ENCODE peak calls at places on chromosomes 5 and 9, in five cellular contexts. L is cardiac muscle cell, E is mammary epithelial cell, A is AG10803, W is foreskin fibroblast. Z is an unnamed sample.

GRCh38 chr9:93390953-93391515 is 60.5 kb upstream of the FAM120A start:
- DNase-seq in L (no peak), E (no peak), A (no peak), W (no peak), Z (no peak)

GRCh38 chr5:167096816-167097215 is 1194.6 kb upstream of the WWC1 start:
- DNase-seq in L (no peak), E (no peak), A (no peak), W (no peak), Z (no peak)

GRCh38 chr5:172870261-172870806 is 36.3 kb downstream of the ERGIC1 start:
- DNase-seq in L (no peak), E (peak), A (peak), W (peak), Z (peak)

GRCh38 chr5:73030995-73031394 is 75.2 kb downstream of the FCHO2 start:
- DNase-seq in L (peak), E (peak), A (peak), W (peak), Z (peak)

GRCh38 chr5:164809831-164810230 is 1304.4 kb downstream of the MAT2B start:
- DNase-seq in L (no peak), E (no peak), A (no peak), W (no peak), Z (no peak)

GRCh38 chr9:93007529-93008058 is 50.9 kb upstream of the SUSD3 start:
- DNase-seq in L (no peak), E (no peak), A (no peak), W (no peak), Z (no peak)

GRCh38 chr5:94432499-94432898 is 185.9 kb downstream of the KIAA0825 start:
- DNase-seq in L (no peak), E (no peak), A (peak), W (peak), Z (peak)

GRCh38 chr9:123722378-123722777 is 207.5 kb downstream of the DENND1A start:
- DNase-seq in L (no peak), E (no peak), A (no peak), W (no peak), Z (no peak)

GRCh38 chr9:99445377-99445891 is 223.4 kb downstream of the SEC61B start:
- DNase-seq in L (peak), E (peak), A (peak), W (peak), Z (peak)

GRCh38 chr9:100486479-100487176 is 13.7 kb downstream of the TMEFF1 start:
- DNase-seq in L (no peak), E (no peak), A (no peak), W (no peak), Z (no peak)

GRCh38 chr5:176507911-176508310 is 29.3 kb downstream of the RNF44 start:
- DNase-seq in L (no peak), E (no peak), A (no peak), W (no peak), Z (no peak)

GRCh38 chr5:132388244-132389050 is 18.9 kb downstream of the SLC22A5 start:
- DNase-seq in L (no peak), E (no peak), A (peak), W (peak), Z (peak)

GRCh38 chr9:76868897-76869296 is 37.0 kb downstream of the PRUNE2 start:
- DNase-seq in L (no peak), E (peak), A (peak), W (peak), Z (no peak)

GRCh38 chr5:15929616-15930303 is 249.8 kb downstream of the MARCHF11 start:
- DNase-seq in L (peak), E (no peak), A (peak), W (peak), Z (peak)

GRCh38 chr5:152838241-152838786 is 433.2 kb upstream of the NMUR2 start:
- DNase-seq in L (peak), E (no peak), A (no peak), W (no peak), Z (no peak)

GRCh38 chr5:88883566-88884434 is 816 bp upstream of the MEF2C start:
- DNase-seq in L (peak), E (peak), A (peak), W (peak), Z (peak)

GRCh38 chr5:96259211-96259772 is 173.8 kb downstream of the PCSK1 start:
- DNase-seq in L (no peak), E (peak), A (peak), W (peak), Z (peak)

GRCh38 chr5:103801681-103802080 is 239.1 kb upstream of the NUDT12 start:
- DNase-seq in L (no peak), E (no peak), A (no peak), W (no peak), Z (no peak)

GRCh38 chr9:3023449-3023848 is 179.6 kb upstream of the PUM3 start:
- DNase-seq in L (no peak), E (peak), A (no peak), W (no peak), Z (no peak)

GRCh38 chr5:5140051-5141010 is at the start of gene ADAMTS16:
- DNase-seq in L (peak), E (no peak), A (no peak), W (peak), Z (no peak)

GRCh38 chr5:84118551-84118950 is 266.1 kb downstream of the EDIL3 start:
- DNase-seq in L (no peak), E (no peak), A (no peak), W (no peak), Z (no peak)

GRCh38 chr9:131233556-131233955 is 42.8 kb downstream of the FAM78A start:
- DNase-seq in L (no peak), E (no peak), A (no peak), W (no peak), Z (no peak)

GRCh38 chr5:10667431-10668057 is 93.5 kb downstream of the DAP start:
- DNase-seq in L (no peak), E (no peak), A (no peak), W (no peak), Z (no peak)

GRCh38 chr9:98545041-98545440 is 163.7 kb downstream of the GABBR2 start:
- DNase-seq in L (no peak), E (no peak), A (no peak), W (no peak), Z (no peak)

GRCh38 chr5:41414598-41414997 is 95.8 kb downstream of the PLCXD3 start:
- DNase-seq in L (no peak), E (peak), A (peak), W (peak), Z (peak)

GRCh38 chr9:105994970-105995369 is 300.6 kb downstream of the TMEM38B start:
- DNase-seq in L (no peak), E (peak), A (peak), W (no peak), Z (no peak)

GRCh38 chr5:56142620-56143431 is 90.3 kb downstream of the ANKRD55 start:
- DNase-seq in L (no peak), E (peak), A (no peak), W (no peak), Z (no peak)

GRCh38 chr9:113548221-113549041 is 84.9 kb downstream of the RGS3 start:
- DNase-seq in L (peak), E (peak), A (peak), W (peak), Z (peak)

GRCh38 chr5:123429221-123429954 is 6.2 kb upstream of the CEP120 start:
- DNase-seq in L (no peak), E (no peak), A (no peak), W (peak), Z (peak)
- H3K4me3 ChIP-seq in L (no peak), E (no peak), A (no peak), W (no peak), Z (no peak)

DNA sequence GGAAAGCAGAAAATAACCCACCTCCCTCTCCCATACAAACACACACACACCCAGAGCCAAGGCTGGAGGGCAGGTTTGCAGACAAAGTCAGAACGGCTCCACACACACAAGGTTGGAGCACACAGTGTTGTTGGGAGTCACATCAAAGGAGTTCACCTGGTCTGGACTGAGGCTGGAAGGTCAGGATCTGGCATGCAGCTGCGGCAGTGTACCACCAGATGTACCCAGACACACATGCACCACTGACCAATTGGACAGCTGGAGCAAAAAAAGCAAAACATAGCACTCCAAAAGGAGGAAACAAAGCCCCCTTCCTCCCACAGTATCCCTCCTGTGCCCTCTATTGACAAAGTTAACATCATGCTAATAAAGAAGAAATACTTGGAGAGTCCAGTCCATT is 94.6 kb upstream of the KIF2A start:
- DNase-seq in L (no peak), E (no peak), A (no peak), W (no peak), Z (no peak)
- TF ChIP-seq CTCF in L (no peak), E (no peak), A (no peak), W (no peak), Z (no peak)

DNA sequence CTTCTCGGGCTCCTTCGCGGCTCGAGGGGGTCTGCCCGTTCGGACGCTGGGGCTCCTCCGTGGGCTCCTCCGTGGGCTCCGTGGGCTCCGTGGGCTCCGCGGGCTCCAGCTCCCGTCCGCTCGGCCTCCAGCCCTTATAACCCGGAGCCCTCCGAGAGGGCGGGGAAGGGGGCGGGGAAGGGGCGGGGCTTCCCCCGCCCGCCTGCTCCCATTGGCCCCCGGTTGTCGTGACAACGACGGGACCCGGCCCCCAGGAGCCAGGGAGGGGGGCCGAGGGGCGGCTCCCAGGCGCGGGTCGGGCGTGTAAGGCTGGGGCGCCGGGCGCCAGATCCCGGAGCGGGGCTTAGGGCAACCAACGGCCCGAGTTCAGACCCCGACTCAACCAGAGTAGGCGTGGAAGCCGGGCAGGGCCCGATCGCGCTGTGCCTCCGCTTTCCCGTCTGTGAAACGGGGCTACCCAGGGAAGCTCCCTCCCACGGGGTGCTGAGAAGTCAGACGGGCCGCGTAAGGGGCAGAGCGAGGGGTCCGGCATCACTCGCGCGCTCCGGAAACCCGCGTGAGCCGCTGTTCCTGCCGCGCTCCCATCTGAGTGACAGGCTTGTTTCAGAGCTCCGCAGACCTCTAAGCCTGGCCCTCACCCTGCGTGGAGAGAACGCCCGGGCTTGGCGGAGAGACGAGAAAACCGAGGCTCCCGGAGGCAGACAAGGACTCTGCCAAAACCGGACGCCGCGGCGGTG is at the start of gene GFPT2:
- DNase-seq in L (peak), E (peak), A (peak), W (peak), Z (peak)
- H3K4me3 ChIP-seq in L (peak), E (peak), A (peak), W (peak), Z (peak)

GRCh38 chr5:180274695-180275094 is 17.2 kb downstream of the MAPK9 start:
- DNase-seq in L (no peak), E (no peak), A (no peak), W (no peak), Z (no peak)

DNA sequence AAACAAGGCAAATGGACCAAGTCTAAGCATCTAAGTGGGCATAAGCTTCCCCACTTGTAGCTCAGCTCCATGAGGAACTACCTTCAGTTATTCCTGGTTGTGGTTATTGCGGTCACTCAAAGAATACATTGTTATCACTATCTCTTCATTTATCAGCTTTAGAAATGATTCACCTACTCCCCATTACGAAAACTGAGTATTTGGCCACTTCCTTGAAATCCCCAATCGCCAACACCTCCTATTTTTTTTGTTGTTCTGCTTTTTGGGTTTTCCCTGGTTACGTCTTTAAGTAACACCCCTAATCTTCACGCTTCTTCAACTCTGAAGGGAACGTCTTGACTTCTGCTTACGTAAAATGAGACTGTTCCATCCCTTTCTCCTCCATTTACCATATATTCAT is 20.7 kb downstream of the MAPK9 start:
- DNase-seq in L (no peak), E (no peak), A (no peak), W (no peak), Z (no peak)
- TF ChIP-seq CTCF in L (no peak), E (no peak), A (no peak), W (no peak), Z (no peak)

Z was measured in cardiac fibroblast.